ENCODE peak calls at places on chromosomes 7 and 10, in six cellular contexts. S is PC-3, G is astrocyte, V is Karpas-422, P is upper lobe of left lung, T is IMR-90. E is an unnamed sample.

GRCh38 chr7:129752760-129753159 is 141.2 kb downstream of the NRF1 start:
- DNase-seq in S (no peak), G (no peak), V (no peak), P (no peak), T (no peak), E (no peak)

GRCh38 chr7:55071411-55072188 is 52.8 kb downstream of the EGFR start:
- DNase-seq in S (no peak), G (peak; percentile 60), V (no peak), P (no peak), T (no peak), E (no peak)

GRCh38 chr7:44463169-44463808 is 27.2 kb downstream of the NUDCD3 start:
- DNase-seq in S (peak; percentile 22), G (no peak), V (peak; percentile 68), P (no peak), T (no peak), E (no peak)

GRCh38 chr7:44224951-44225565 is 24.3 kb downstream of the YKT6 start:
- DNase-seq in S (no peak), G (no peak), V (no peak), P (peak; percentile 50), T (no peak), E (no peak)

GRCh38 chr7:15305002-15305600 is 256.7 kb downstream of the AGMO start:
- DNase-seq in S (peak; percentile 62), G (peak; percentile 10), V (peak; percentile 80), P (no peak), T (peak; percentile 39), E (peak; percentile 58)

GRCh38 chr10:110402077-110402416 is 95.7 kb upstream of the DUSP5 start:
- DNase-seq in S (no peak), G (no peak), V (no peak), P (no peak), T (no peak), E (no peak)

GRCh38 chr7:28961972-28962371 is 3.8 kb upstream of the TRIL start:
- DNase-seq in S (no peak), G (no peak), V (no peak), P (peak; percentile 25), T (no peak), E (no peak)

GRCh38 chr10:8279598-8279997 is 225.1 kb downstream of the GATA3 start:
- DNase-seq in S (peak; percentile 58), G (peak; percentile 84), V (no peak), P (no peak), T (peak; percentile 8), E (no peak)

GRCh38 chr10:33115720-33116119 is 157.7 kb upstream of the ITGB1 start:
- DNase-seq in S (peak; percentile 85), G (peak; percentile 78), V (no peak), P (peak; percentile 53), T (peak; percentile 63), E (no peak)

GRCh38 chr10:52099026-52099600 is 215.0 kb upstream of the DKK1 start:
- DNase-seq in S (peak; percentile 46), G (no peak), V (no peak), P (no peak), T (no peak), E (no peak)

GRCh38 chr7:124649397-124650029 is 116.1 kb downstream of the GPR37 start:
- DNase-seq in S (no peak), G (no peak), V (no peak), P (no peak), T (no peak), E (no peak)

GRCh38 chr10:70132098-70133029 is at the start of gene AIFM2:
- DNase-seq in S (peak; percentile 97), G (peak; percentile 44), V (peak; percentile 85), P (peak; percentile 95), T (peak; percentile 61), E (peak; percentile 44)

DNA sequence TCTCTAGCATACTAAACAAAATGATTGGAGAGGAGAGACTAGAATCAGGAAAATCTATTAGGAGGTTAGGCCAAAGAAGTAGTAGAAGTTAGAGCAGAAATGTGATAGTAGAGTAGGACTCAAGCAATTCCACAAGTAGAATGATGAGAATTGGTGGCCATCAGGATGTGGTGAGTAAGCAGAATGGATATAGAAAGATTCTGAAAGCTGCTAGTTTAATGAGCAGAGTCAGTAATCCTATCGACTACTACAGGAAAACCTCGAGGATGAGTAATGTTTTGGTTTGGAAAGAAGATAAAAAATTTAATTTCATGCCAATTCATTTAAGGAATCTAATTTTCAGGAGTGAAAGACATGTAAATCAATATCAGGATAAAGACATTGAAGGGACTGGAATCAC is 648.3 kb upstream of the PHF14 start:
- DNase-seq in S (no peak), G (no peak), V (no peak), P (no peak), T (no peak), E (no peak)
- H3K4me1 ChIP-seq in S (no peaks in the 10 kb centered on the region), G (no peaks in the 10 kb centered on the region), V (no peaks in the 10 kb centered on the region), P (no peaks in the 10 kb centered on the region), T (no peaks in the 10 kb centered on the region), E (no peaks in the 10 kb centered on the region)

DNA sequence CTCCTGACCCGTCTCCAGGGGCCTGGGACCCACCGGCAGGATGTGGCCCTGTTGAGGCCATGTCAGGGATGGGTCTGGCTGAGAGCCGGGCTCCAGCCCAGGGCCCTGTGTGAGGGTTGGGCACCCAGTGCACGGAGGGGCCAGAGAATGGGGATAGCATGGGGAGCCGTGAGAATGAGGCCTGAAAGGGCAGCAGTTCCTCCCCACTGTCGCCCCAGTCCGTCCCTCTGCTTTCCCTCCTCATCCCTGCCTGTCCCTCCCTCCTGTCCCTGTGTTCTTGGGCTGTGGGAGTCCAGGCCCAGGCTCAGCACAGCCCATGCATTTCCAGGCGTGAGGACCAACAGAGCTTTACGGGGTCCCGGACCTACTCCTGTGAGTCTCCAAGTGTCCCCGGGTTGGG is 9.6 kb downstream of the LAT2 start:
- DNase-seq in S (no peak), G (no peak), V (no peak), P (peak; percentile 46), T (no peak), E (no peak)
- H3K27ac ChIP-seq in S (no peak overlapping the region), G (no peak overlapping the region), V (peak overlapping the region; percentile 65), P (no peak overlapping the region), T (no peak overlapping the region), E (no peak overlapping the region)

DNA sequence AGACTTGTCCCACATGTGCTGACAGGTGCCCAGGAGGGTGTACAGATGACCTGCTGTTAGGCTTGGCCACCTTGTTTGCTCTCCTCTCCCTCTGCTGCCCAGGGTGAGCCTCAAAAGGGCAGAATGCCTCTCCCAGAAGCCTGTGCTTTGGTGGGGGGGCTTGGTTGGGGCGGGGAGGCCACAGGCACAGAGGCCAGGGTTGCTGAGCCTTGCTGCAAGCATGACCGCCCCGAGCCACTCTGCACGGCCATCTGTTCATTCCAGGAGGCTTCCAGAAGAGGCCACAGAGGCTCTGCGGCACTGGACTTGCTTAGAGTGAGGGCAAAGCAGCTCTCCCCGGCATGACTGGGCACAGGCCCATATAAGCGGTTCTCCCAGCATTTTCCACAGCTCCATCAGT is 190.8 kb downstream of the GLRX3 start:
- DNase-seq in S (no peak), G (no peak), V (no peak), P (no peak), T (no peak), E (no peak)
- H3K9me3 ChIP-seq in S (no peaks in the 10 kb centered on the region), G (peaks cover 8% of the 10 kb centered on the region), V (no peaks in the 10 kb centered on the region), P (no peaks in the 10 kb centered on the region), T (peaks cover 48% of the 10 kb centered on the region), E (no peaks in the 10 kb centered on the region)

GRCh38 chr10:95284807-95285206 is 6.0 kb downstream of the PDLIM1 start:
- DNase-seq in S (no peak), G (no peak), V (no peak), P (no peak), T (no peak), E (no peak)
- H3K4me1 ChIP-seq in S (peaks cover 35% of the 10 kb centered on the region), G (peaks cover 9% of the 10 kb centered on the region), V (no peaks in the 10 kb centered on the region), P (peaks cover 64% of the 10 kb centered on the region), T (peaks cover 16% of the 10 kb centered on the region), E (no peaks in the 10 kb centered on the region)

GRCh38 chr7:80640841-80641240 is 2.4 kb downstream of the CD36 start:
- DNase-seq in S (peak; percentile 66), G (peak; percentile 73), V (no peak), P (no peak), T (peak; percentile 77), E (no peak)
- H3K27ac ChIP-seq in S (no peak overlapping the region), G (no peak overlapping the region), V (no peak overlapping the region), P (peak overlapping the region; percentile 27), T (no peak overlapping the region), E (no peak overlapping the region)

GRCh38 chr10:1687190-1687589 is 50.1 kb downstream of the ADARB2 start:
- DNase-seq in S (no peak), G (no peak), V (no peak), P (no peak), T (no peak), E (no peak)
- H3K9me3 ChIP-seq in S (no peaks in the 10 kb centered on the region), G (peaks cover 9% of the 10 kb centered on the region), V (no peaks in the 10 kb centered on the region), P (no peaks in the 10 kb centered on the region), T (peaks cover 45% of the 10 kb centered on the region), E (no peaks in the 10 kb centered on the region)

GRCh38 chr7:108000875-108001758 is 1.8 kb downstream of the LAMB1 start:
- DNase-seq in S (peak; percentile 54), G (no peak), V (no peak), P (peak; percentile 67), T (peak; percentile 30), E (peak; percentile 44)
- H3K4me1 ChIP-seq in S (peaks cover 72% of the 10 kb centered on the region), G (peaks cover 62% of the 10 kb centered on the region), V (no peaks in the 10 kb centered on the region), P (peaks cover 20% of the 10 kb centered on the region), T (peaks cover 22% of the 10 kb centered on the region), E (peaks cover 19% of the 10 kb centered on the region)